ENCODE peak calls at places on chromosomes 5 and 9, in five cellular contexts. E, J, A, Y and V are unnamed samples. For H4K20me1, the result is how much of the 10 kb centered on the place peaks cover.

GRCh38 chr9:137828527-137829259 is 48.9 kb upstream of the CACNA1B start:
- DNase-seq in E (peak), J (peak), A (no peak), Y (no peak), V (peak)

GRCh38 chr9:126411225-126411947 is 84.8 kb downstream of the MVB12B start:
- DNase-seq in E (no peak), J (no peak), A (no peak), Y (peak), V (peak)

GRCh38 chr5:71471193-71471592 is 15.7 kb downstream of the BDP1 start:
- DNase-seq in E (peak), J (no peak), A (no peak), Y (peak), V (peak)

GRCh38 chr5:78699565-78700143 is 51.1 kb upstream of the LHFPL2 start:
- DNase-seq in E (peak), J (no peak), A (peak), Y (peak), V (peak)

GRCh38 chr5:179908528-179908927 is 831 bp upstream of the TBC1D9B start:
- DNase-seq in E (no peak), J (peak), A (no peak), Y (no peak), V (peak)

GRCh38 chr5:140076788-140077187 is 33.7 kb upstream of the NRG2 start:
- DNase-seq in E (no peak), J (no peak), A (no peak), Y (no peak), V (peak)

GRCh38 chr5:158541535-158541934 is 558.2 kb downstream of the EBF1 start:
- DNase-seq in E (no peak), J (no peak), A (no peak), Y (no peak), V (no peak)

GRCh38 chr5:136079195-136079985 is 50.6 kb downstream of the TGFBI start:
- DNase-seq in E (no peak), J (peak), A (no peak), Y (no peak), V (no peak)

GRCh38 chr9:68979538-68980314 is 34.2 kb downstream of the PRKACG start:
- DNase-seq in E (no peak), J (no peak), A (no peak), Y (no peak), V (no peak)

GRCh38 chr9:37197158-37198033 is 77.0 kb downstream of the ZCCHC7 start:
- DNase-seq in E (peak), J (no peak), A (no peak), Y (peak), V (peak)

GRCh38 chr5:171678631-171679030 is 107.0 kb upstream of the SMIM23 start:
- DNase-seq in E (no peak), J (peak), A (no peak), Y (no peak), V (no peak)

GRCh38 chr9:91771027-91771426 is 179.0 kb downstream of the ROR2 start:
- DNase-seq in E (peak), J (peak), A (no peak), Y (peak), V (peak)

GRCh38 chr5:108258001-108258400 is 123.9 kb downstream of the FBXL17 start:
- DNase-seq in E (no peak), J (no peak), A (no peak), Y (no peak), V (peak)

GRCh38 chr5:179210478-179210877 is 134.8 kb downstream of the ADAMTS2 start:
- DNase-seq in E (no peak), J (no peak), A (no peak), Y (no peak), V (no peak)

GRCh38 chr9:124256517-124257069 is 1.2 kb upstream of the NEK6 start:
- DNase-seq in E (peak), J (no peak), A (no peak), Y (peak), V (peak)

GRCh38 chr5:143923634-143924265 is 111.8 kb downstream of the HMHB1 start:
- DNase-seq in E (peak), J (no peak), A (no peak), Y (peak), V (peak)

GRCh38 chr5:169706758-169707450 is 69.8 kb downstream of the DOCK2 start:
- DNase-seq in E (peak), J (no peak), A (no peak), Y (peak), V (peak)

GRCh38 chr9:126611188-126611587 is 2.5 kb upstream of the LMX1B start:
- DNase-seq in E (no peak), J (no peak), A (no peak), Y (no peak), V (no peak)

GRCh38 chr5:160262665-160263064 is 33.4 kb downstream of the FABP6 start:
- DNase-seq in E (no peak), J (no peak), A (no peak), Y (no peak), V (peak)

GRCh38 chr9:115267788-115268187 is 149.8 kb upstream of the TNC start:
- DNase-seq in E (no peak), J (no peak), A (no peak), Y (peak), V (peak)

GRCh38 chr9:79600466-79600865 is 28.7 kb downstream of the TLE4 start:
- DNase-seq in E (no peak), J (no peak), A (no peak), Y (no peak), V (no peak)

GRCh38 chr9:83355024-83355444 is 183.2 kb downstream of the FRMD3 start:
- DNase-seq in E (peak), J (no peak), A (no peak), Y (no peak), V (peak)

GRCh38 chr5:14264605-14265316 is 121.6 kb downstream of the TRIO start:
- DNase-seq in E (peak), J (peak), A (peak), Y (peak), V (peak)

GRCh38 chr5:42596817-42597216 is 159.8 kb upstream of the CCDC152 start:
- DNase-seq in E (no peak), J (no peak), A (no peak), Y (peak), V (no peak)

GRCh38 chr5:32909207-32909606 is 198.1 kb downstream of the NPR3 start:
- DNase-seq in E (peak), J (no peak), A (no peak), Y (no peak), V (peak)

GRCh38 chr9:12648921-12649320 is 44.3 kb upstream of the TYRP1 start:
- DNase-seq in E (no peak), J (no peak), A (no peak), Y (no peak), V (no peak)

GRCh38 chr5:60576425-60576824 is 123.5 kb downstream of the DEPDC1B start:
- DNase-seq in E (no peak), J (no peak), A (no peak), Y (no peak), V (no peak)

GRCh38 chr5:148909766-148910165 is 83.4 kb downstream of the ADRB2 start:
- DNase-seq in E (no peak), J (no peak), A (no peak), Y (peak), V (no peak)

GRCh38 chr9:121914017-121914595 is 179.0 kb downstream of the TTLL11 start:
- DNase-seq in E (no peak), J (no peak), A (no peak), Y (no peak), V (no peak)

GRCh38 chr9:127805620-127806019 is 2.9 kb downstream of the FPGS start:
- DNase-seq in E (peak), J (peak), A (peak), Y (no peak), V (peak)

GRCh38 chr5:155978805-155979204 is 348.2 kb upstream of the SGCD start:
- DNase-seq in E (no peak), J (no peak), A (no peak), Y (no peak), V (peak)

GRCh38 chr5:59092758-59093157 is 509.9 kb downstream of the RAB3C start:
- DNase-seq in E (peak), J (no peak), A (no peak), Y (no peak), V (no peak)

GRCh38 chr5:178429541-178430186 is 160.5 kb downstream of the COL23A1 start:
- DNase-seq in E (peak), J (no peak), A (no peak), Y (no peak), V (no peak)

GRCh38 chr9:97986466-97986865 is 3.3 kb downstream of the ANP32B start:
- DNase-seq in E (peak), J (no peak), A (no peak), Y (no peak), V (no peak)
- H4K20me1 ChIP-seq in E (under half), J (under half), A (under half), Y (under half), V (under half)

DNA sequence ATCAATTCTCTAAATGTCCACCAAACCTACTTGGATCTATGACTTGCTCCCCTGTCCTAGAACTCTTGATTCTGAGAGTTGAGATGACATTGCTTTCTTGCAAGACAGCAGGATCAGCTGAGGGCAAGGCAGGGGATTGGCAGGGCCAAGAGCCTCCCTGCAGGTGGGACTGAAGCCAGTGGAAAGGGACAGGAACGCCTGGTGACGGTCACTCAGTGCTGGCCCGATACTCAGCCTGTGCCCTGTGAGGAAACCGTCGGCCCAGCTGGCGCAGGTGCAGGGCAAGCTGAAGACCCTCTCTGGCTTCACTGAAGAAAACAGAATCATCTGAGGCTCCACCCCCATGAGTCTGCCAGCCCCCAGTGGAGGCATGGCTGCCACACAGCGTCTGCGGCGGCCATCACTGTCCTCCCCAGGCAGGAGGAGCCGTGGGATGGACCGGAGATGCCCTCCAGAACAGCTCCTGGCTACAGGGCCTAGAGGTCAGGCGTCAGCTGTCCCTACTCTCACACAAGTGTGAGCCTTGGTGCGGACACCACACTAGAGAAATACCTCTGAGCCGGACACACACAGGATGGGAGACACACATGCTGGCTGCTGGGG is 14.7 kb downstream of the UBAC1 start:
- DNase-seq in E (no peak), J (no peak), A (no peak), Y (no peak), V (no peak)
- H4K20me1 ChIP-seq in E (under half), J (under half), A (under half), Y (under half), V (under half)

GRCh38 chr9:33852216-33852826 is 35.4 kb downstream of the UBE2R2 start:
- DNase-seq in E (peak), J (peak), A (peak), Y (peak), V (peak)

GRCh38 chr9:33850267-33850629 is 33.3 kb downstream of the UBE2R2 start:
- DNase-seq in E (no peak), J (no peak), A (no peak), Y (no peak), V (no peak)

GRCh38 chr9:33851301-33851700 is 34.3 kb downstream of the UBE2R2 start:
- DNase-seq in E (no peak), J (no peak), A (no peak), Y (peak), V (peak)

GRCh38 chr9:33856247-33856646 is 39.3 kb downstream of the UBE2R2 start:
- DNase-seq in E (no peak), J (no peak), A (no peak), Y (no peak), V (no peak)

DNA sequence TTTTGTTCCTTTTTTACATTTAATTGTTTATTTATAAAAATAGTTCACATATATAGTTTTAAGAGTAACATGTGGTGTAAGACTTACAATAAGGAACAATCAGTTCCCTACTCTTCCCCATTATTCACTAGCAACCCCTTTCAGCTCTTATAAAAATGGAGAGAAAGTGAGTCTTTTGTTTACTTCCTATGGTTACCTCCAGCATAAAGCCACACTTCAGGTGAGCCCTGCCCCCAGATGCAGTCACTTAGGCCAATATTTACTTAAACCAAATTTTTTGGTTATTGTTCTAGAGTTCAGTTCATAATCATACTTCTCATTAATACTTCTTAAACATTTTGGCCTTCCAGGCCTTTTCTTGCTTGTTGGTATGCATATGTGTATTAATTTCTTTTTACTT is 33.7 kb downstream of the UBE2R2 start:
- DNase-seq in E (no peak), J (no peak), A (no peak), Y (peak), V (no peak)
- H4K20me1 ChIP-seq in E (under half), J (under half), A (under half), Y (under half), V (under half)

GRCh38 chr9:95075700-95076099 is 241.8 kb downstream of the FANCC start:
- DNase-seq in E (no peak), J (no peak), A (no peak), Y (no peak), V (no peak)
- H4K20me1 ChIP-seq in E (under half), J (under half), A (under half), Y (under half), V (under half)

GRCh38 chr9:106970219-106970975 is 107.4 kb downstream of the ZNF462 start:
- DNase-seq in E (no peak), J (no peak), A (no peak), Y (no peak), V (no peak)

GRCh38 chr9:106974341-106974740 is 111.4 kb downstream of the ZNF462 start:
- DNase-seq in E (no peak), J (no peak), A (no peak), Y (no peak), V (no peak)

GRCh38 chr9:106969696-106970095 is 106.7 kb downstream of the ZNF462 start:
- DNase-seq in E (no peak), J (no peak), A (no peak), Y (no peak), V (no peak)

GRCh38 chr9:106966481-106966880 is 103.5 kb downstream of the ZNF462 start:
- DNase-seq in E (no peak), J (no peak), A (no peak), Y (peak), V (no peak)

DNA sequence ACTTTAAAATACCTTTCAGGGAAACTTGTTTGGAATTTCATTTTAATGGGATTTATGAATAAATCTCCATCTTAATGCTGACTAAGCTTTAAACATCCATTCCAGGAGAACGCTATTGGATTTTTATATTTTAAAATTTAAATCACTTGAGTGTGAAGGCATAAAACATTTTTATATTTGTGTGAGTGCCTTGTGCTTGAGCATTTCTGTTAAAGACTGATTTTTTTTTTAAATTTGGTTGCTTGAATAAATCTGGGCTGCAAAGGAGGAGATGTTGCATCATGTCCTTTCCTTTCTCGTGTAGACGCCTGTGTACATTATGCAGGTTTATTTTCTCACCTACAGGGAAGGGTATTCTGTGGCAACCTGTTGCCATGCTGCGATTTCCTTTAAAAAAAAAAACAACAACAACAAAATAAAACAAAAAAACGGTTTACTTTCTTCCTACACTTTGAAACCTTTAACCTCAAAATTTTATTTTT is 108.1 kb downstream of the ZNF462 start:
- DNase-seq in E (no peak), J (no peak), A (no peak), Y (no peak), V (no peak)
- H4K20me1 ChIP-seq in E (under half), J (under half), A (under half), Y (under half), V (under half)

GRCh38 chr5:76443399-76443798 is 40.3 kb downstream of the IQGAP2 start:
- DNase-seq in E (no peak), J (no peak), A (no peak), Y (no peak), V (no peak)

GRCh38 chr5:76439929-76440328 is 36.8 kb downstream of the IQGAP2 start:
- DNase-seq in E (no peak), J (no peak), A (no peak), Y (no peak), V (no peak)

GRCh38 chr5:76441101-76441500 is 38.0 kb downstream of the IQGAP2 start:
- DNase-seq in E (no peak), J (no peak), A (no peak), Y (no peak), V (no peak)

GRCh38 chr5:76439201-76439600 is 36.1 kb downstream of the IQGAP2 start:
- DNase-seq in E (no peak), J (no peak), A (no peak), Y (no peak), V (no peak)

GRCh38 chr5:76441890-76442673 is 39.0 kb downstream of the IQGAP2 start:
- DNase-seq in E (no peak), J (no peak), A (no peak), Y (no peak), V (no peak)
- H4K20me1 ChIP-seq in E (under half), J (under half), A (under half), Y (under half), V (under half)

GRCh38 chr9:113984639-113985380 is 93.3 kb downstream of the AMBP start:
- DNase-seq in E (no peak), J (no peak), A (no peak), Y (no peak), V (no peak)
- H4K20me1 ChIP-seq in E (under half), J (under half), A (under half), Y (under half), V (under half)

DNA sequence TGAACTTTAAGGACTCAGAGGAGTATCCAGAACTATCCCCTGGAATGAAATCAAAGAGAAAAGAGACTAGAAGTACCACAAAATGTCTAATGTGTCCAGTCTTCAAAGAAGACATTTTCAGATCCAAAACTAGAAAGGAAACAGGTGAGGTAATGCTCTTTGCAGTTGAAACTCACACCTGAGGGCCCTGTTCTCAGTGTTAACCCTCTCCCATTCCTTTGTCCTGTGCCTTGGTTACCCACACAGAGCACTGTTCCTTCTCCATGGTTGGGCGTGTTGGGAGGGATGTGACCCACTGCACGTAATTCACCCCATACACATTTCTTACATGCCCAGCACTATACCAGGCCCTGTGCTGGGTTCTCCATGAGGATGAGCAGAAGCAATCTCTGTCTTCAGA is 21.3 kb downstream of the MSANTD3 start:
- DNase-seq in E (no peak), J (no peak), A (no peak), Y (no peak), V (no peak)
- H4K20me1 ChIP-seq in E (under half), J (under half), A (under half), Y (under half), V (under half)